ENCODE peak calls at places on chromosomes 12 and 14, in four cellular contexts. R is HepG2, N is H1, U is K562. I is an unnamed sample.

GRCh38 chr14:32049361-32050103 is 27.6 kb upstream of the ARHGAP5 start:
- DNase-seq in R (no peak), N (no peak), U (no peak), I (no peak)

GRCh38 chr12:119505001-119505400 is 88.6 kb upstream of the TMEM233 start:
- DNase-seq in R (no peak), N (no peak), U (no peak), I (no peak)

GRCh38 chr12:4806439-4807115 is 86.4 kb downstream of the GALNT8 start:
- DNase-seq in R (no peak), N (no peak), U (no peak), I (no peak)

GRCh38 chr14:99518441-99519346 is 37.5 kb downstream of the CCNK start:
- DNase-seq in R (peak), N (no peak), U (peak), I (peak)

GRCh38 chr12:64190140-64190539 is 32.0 kb downstream of the KICS2 start:
- DNase-seq in R (no peak), N (no peak), U (no peak), I (no peak)

GRCh38 chr12:127273621-127274020 is 993.3 kb upstream of the TMEM132C start:
- DNase-seq in R (no peak), N (no peak), U (no peak), I (no peak)

GRCh38 chr12:125381373-125381772 is 316.1 kb downstream of the AACS start:
- DNase-seq in R (no peak), N (no peak), U (no peak), I (no peak)

GRCh38 chr12:85448548-85449139 is 168.6 kb downstream of the ALX1 start:
- DNase-seq in R (no peak), N (no peak), U (no peak), I (peak)

GRCh38 chr12:26188132-26188531 is 7.2 kb upstream of the SSPN start:
- DNase-seq in R (no peak), N (no peak), U (no peak), I (no peak)

GRCh38 chr14:24409956-24410355 is 11.2 kb downstream of the NYNRIN start:
- DNase-seq in R (no peak), N (no peak), U (no peak), I (no peak)

GRCh38 chr14:76267322-76268012 is 108.5 kb upstream of the ESRRB start:
- DNase-seq in R (no peak), N (no peak), U (no peak), I (peak)

GRCh38 chr14:89264196-89264800 is 152.7 kb downstream of the FOXN3 start:
- DNase-seq in R (no peak), N (no peak), U (no peak), I (no peak)

GRCh38 chr14:74140374-74140850 is 55.7 kb downstream of the LIN52 start:
- DNase-seq in R (no peak), N (no peak), U (no peak), I (peak)

GRCh38 chr14:51443195-51444018 is 203.4 kb downstream of the TMX1 start:
- DNase-seq in R (no peak), N (no peak), U (no peak), I (peak)

GRCh38 chr14:102408729-102409128 is 46.0 kb downstream of the TECPR2 start:
- DNase-seq in R (no peak), N (no peak), U (no peak), I (no peak)

GRCh38 chr14:69005432-69006148 is 26.5 kb upstream of the ACTN1 start:
- DNase-seq in R (peak), N (no peak), U (no peak), I (peak)

GRCh38 chr12:18204053-18204452 is 57.3 kb upstream of the PIK3C2G start:
- DNase-seq in R (no peak), N (no peak), U (no peak), I (no peak)

GRCh38 chr12:45789025-45789424 is 59.5 kb downstream of the ARID2 start:
- DNase-seq in R (no peak), N (no peak), U (no peak), I (no peak)

GRCh38 chr12:16603916-16604575 is 1.9 kb downstream of the LMO3 start:
- DNase-seq in R (no peak), N (no peak), U (no peak), I (no peak)

GRCh38 chr14:81211844-81212243 is 8.9 kb downstream of the GTF2A1 start:
- DNase-seq in R (peak), N (no peak), U (no peak), I (peak)

GRCh38 chr12:90989617-90990232 is 15.0 kb downstream of the EPYC start:
- DNase-seq in R (no peak), N (no peak), U (no peak), I (no peak)

GRCh38 chr12:21439347-21439746 is 1.9 kb downstream of the PYROXD1 start:
- DNase-seq in R (no peak), N (no peak), U (no peak), I (no peak)

DNA sequence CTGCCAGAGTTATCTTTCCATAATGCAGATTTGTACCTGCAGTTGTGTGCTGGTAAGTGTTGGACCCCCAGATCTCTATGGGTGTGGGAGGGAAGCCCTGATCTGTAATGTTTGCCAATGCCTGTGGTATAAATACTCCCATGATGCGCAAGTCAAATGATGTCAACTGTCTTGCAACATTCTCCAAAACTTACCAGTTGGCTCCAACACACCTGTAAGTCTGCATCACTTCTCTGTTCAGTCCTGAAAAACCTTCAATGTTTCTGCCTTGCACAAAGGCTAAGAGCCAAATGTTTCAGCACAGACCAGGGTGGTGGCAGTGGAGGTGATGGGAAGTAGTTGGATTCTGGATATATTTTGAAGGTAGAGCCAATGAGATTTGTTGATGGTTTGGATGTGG is 3.1 kb downstream of the OS9 start:
- DNase-seq in R (no peak), N (no peak), U (no peak), I (no peak)
- TF ChIP-seq JUN in R (no peak), N (no peak), U (no peak), I (no peak)

DNA sequence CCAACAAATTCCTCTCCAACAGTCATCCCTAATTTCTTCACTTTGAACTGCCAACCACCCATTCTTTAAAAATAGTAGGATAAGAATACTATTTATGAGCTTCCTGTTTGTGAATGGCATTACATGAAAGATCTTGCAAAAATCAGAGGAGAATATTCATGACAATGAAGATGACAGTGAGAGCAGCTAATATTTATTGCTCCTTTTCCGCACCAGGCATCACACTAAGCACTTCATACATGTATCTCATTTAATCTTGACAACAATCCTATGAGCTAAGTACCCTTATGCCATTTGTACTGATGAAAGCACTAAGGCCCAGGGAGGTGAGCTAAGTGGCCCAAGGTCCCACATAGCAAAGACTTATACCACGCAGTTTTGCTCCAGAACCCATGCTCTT is 37.3 kb upstream of the CAPRIN2 start:
- DNase-seq in R (no peak), N (no peak), U (no peak), I (no peak)
- H2AFZ ChIP-seq in R (no peak), N (no peak), U (no peak), I (no peak)

DNA sequence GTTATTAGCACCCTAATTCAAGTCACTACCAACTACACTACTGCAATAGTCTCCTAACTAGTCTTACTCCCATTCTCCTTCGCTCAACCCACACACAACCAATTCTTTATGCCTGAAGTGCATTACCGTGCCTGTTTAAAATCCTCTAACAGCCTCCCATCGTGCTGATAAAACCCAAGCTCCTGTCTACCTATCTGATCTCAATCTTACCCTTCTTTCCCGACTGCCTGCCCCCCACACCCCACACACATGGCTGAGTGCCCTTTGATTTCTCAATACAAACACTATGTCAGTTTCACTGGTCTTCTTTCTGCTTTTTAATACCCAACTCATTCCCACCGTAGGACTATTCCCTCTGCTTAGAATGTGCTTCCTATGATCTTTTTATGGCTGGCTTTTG is 59.9 kb downstream of the SPPL3 start:
- DNase-seq in R (no peak), N (no peak), U (no peak), I (no peak)
- TF ChIP-seq JUN in R (no peak), N (no peak), U (no peak), I (no peak)

GRCh38 chr14:37171678-37172023 is 755 bp downstream of the SLC25A21 start:
- DNase-seq in R (no peak), N (no peak), U (no peak), I (no peak)
- H2AFZ ChIP-seq in R (peak), N (peak), U (peak), I (peak)

I was measured in endothelial cell of umbilical vein.